ENCODE peak calls at places on chromosomes 6 and 20, in four cellular contexts. One of them, this sample, is unnamed.

GRCh38 chr20:61951695-61952533 is 113.8 kb downstream of the TAF4 start:
- DNase-seq in A549: no peak
- DNase-seq in GM12878: no peak
- DNase-seq in H1: peak; percentile 36
- DNase-seq in this sample: peak; percentile 50

GRCh38 chr6:41374618-41375590 is 39.5 kb downstream of the NCR2 start:
- DNase-seq in A549: no peak
- DNase-seq in GM12878: no peak
- DNase-seq in H1: no peak
- DNase-seq in this sample: no peak

GRCh38 chr6:61977951-61978350 is 308.1 kb downstream of the KHDRBS2 start:
- DNase-seq in A549: no peak
- DNase-seq in GM12878: no peak
- DNase-seq in H1: no peak
- DNase-seq in this sample: no peak

GRCh38 chr6:27388293-27389197 is at the start of gene ZNF391:
- DNase-seq in A549: peak; percentile 69
- DNase-seq in GM12878: peak; percentile 51
- DNase-seq in H1: peak; percentile 72
- DNase-seq in this sample: peak; percentile 90

GRCh38 chr6:28335040-28335563 is 846 bp downstream of the ZSCAN31 start:
- DNase-seq in A549: no peak
- DNase-seq in GM12878: no peak
- DNase-seq in H1: no peak
- DNase-seq in this sample: no peak

GRCh38 chr6:108157234-108157971 is 8.4 kb upstream of the NR2E1 start:
- DNase-seq in A549: no peak
- DNase-seq in GM12878: no peak
- DNase-seq in H1: no peak
- DNase-seq in this sample: peak; percentile 85

GRCh38 chr6:24910850-24911712 is 24.7 kb downstream of the RIPOR2 start:
- DNase-seq in A549: no peak
- DNase-seq in GM12878: no peak
- DNase-seq in H1: no peak
- DNase-seq in this sample: peak; percentile 92

GRCh38 chr20:52305843-52306242 is 114.3 kb upstream of the ZFP64 start:
- DNase-seq in A549: no peak
- DNase-seq in GM12878: no peak
- DNase-seq in H1: no peak
- DNase-seq in this sample: no peak

GRCh38 chr6:24891004-24891403 is 44.8 kb downstream of the RIPOR2 start:
- DNase-seq in A549: no peak
- DNase-seq in GM12878: no peak
- DNase-seq in H1: no peak
- DNase-seq in this sample: no peak

GRCh38 chr6:33838979-33839378 is 35.2 kb upstream of the MLN start:
- DNase-seq in A549: no peak
- DNase-seq in GM12878: no peak
- DNase-seq in H1: no peak
- DNase-seq in this sample: no peak

GRCh38 chr20:48743807-48744206 is 84.0 kb downstream of the PREX1 start:
- DNase-seq in A549: no peak
- DNase-seq in GM12878: no peak
- DNase-seq in H1: no peak
- DNase-seq in this sample: no peak

GRCh38 chr20:17683218-17684076 is 1.4 kb upstream of the RRBP1 start:
- DNase-seq in A549: no peak
- DNase-seq in GM12878: no peak
- DNase-seq in H1: no peak
- DNase-seq in this sample: no peak

GRCh38 chr6:110938176-110938575 is 20.3 kb upstream of the GTF3C6 start:
- DNase-seq in A549: no peak
- DNase-seq in GM12878: no peak
- DNase-seq in H1: no peak
- DNase-seq in this sample: no peak

GRCh38 chr6:149334682-149335160 is 17.2 kb downstream of the TAB2 start:
- DNase-seq in A549: no peak
- DNase-seq in GM12878: no peak
- DNase-seq in H1: no peak
- DNase-seq in this sample: no peak

GRCh38 chr6:139944976-139945375 is 570.5 kb upstream of the CITED2 start:
- DNase-seq in A549: no peak
- DNase-seq in GM12878: no peak
- DNase-seq in H1: no peak
- DNase-seq in this sample: no peak

GRCh38 chr6:54877713-54878317 is 31.2 kb downstream of the FAM83B start:
- DNase-seq in A549: no peak
- DNase-seq in GM12878: peak; percentile 13
- DNase-seq in H1: no peak
- DNase-seq in this sample: no peak

GRCh38 chr20:53061305-53061704 is 89.1 kb downstream of the TSHZ2 start:
- DNase-seq in A549: no peak
- DNase-seq in GM12878: no peak
- DNase-seq in H1: no peak
- DNase-seq in this sample: no peak

GRCh38 chr6:27505209-27506027 is 32.5 kb upstream of the ZNF184 start:
- DNase-seq in A549: peak; percentile 74
- DNase-seq in GM12878: peak; percentile 63
- DNase-seq in H1: peak; percentile 78
- DNase-seq in this sample: no peak

GRCh38 chr6:43765776-43766175 is 4.2 kb upstream of the VEGFA start:
- DNase-seq in A549: no peak
- DNase-seq in GM12878: no peak
- DNase-seq in H1: no peak
- DNase-seq in this sample: no peak

GRCh38 chr6:3442444-3443220 is 14.2 kb downstream of the SLC22A23 start:
- DNase-seq in A549: no peak
- DNase-seq in GM12878: no peak
- DNase-seq in H1: no peak
- DNase-seq in this sample: no peak
- TF ChIP-seq EP300 in A549: no peak
- TF ChIP-seq EP300 in GM12878: no peak
- TF ChIP-seq EP300 in H1: no peak
- TF ChIP-seq EP300 in this sample: no peak

DNA sequence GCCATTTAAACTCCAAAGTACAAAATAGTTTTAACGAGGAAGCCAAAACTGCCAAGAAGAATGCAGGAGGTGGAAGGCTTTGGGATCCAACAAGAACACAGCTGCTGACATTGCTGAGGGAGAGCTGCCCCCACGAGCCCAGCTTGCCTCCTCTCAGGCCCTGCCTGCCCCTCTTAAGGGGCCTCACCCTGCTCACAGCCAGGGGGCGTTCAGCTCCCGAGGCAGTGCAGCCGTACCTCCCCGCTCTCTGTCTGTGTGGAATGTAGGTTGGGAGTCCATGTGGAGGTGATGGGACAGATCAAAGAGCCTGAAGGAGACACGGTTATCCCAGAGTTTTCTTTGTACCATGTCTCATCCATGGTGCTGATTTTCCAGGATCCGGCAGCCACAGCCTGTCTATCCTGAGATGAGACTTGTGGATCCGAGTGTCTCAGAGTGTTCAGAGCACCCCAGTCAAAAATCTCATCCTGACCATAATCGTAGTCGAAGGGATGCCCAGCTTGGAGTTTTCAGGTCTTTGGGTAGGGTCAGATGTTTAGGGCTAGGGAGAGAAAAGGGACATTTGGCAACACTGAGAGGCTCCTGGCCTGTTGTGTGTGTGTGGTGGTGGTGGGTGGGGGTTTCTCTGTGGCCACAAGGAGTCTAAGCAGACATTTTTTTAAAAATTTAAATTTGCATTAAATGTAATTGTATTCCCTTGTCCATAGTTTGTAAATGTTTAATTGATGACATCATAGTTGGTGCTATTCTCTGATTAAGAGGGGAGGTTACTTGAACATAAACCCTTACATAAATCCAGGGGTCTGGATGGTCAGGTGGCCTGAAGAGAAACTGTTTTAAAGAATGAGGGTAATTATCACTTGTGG is 111.4 kb upstream of the CLDN20 start:
- DNase-seq in A549: no peak
- DNase-seq in GM12878: no peak
- DNase-seq in H1: peak; percentile 63
- DNase-seq in this sample: peak; percentile 43
- TF ChIP-seq CTCF in A549: no peak
- TF ChIP-seq CTCF in GM12878: no peak
- TF ChIP-seq CTCF in H1: peak; percentile 89
- TF ChIP-seq CTCF in this sample: no peak

GRCh38 chr20:24957326-24957996 is 8.4 kb downstream of the CST7 start:
- DNase-seq in A549: no peak
- DNase-seq in GM12878: no peak
- DNase-seq in H1: no peak
- DNase-seq in this sample: no peak

GRCh38 chr20:24955045-24955444 is 6.0 kb downstream of the CST7 start:
- DNase-seq in A549: no peak
- DNase-seq in GM12878: peak; percentile 64
- DNase-seq in H1: no peak
- DNase-seq in this sample: no peak

GRCh38 chr20:24953621-24954133 is 4.6 kb downstream of the CST7 start:
- DNase-seq in A549: no peak
- DNase-seq in GM12878: no peak
- DNase-seq in H1: no peak
- DNase-seq in this sample: peak; percentile 62

GRCh38 chr20:24954151-24954550 is 5.1 kb downstream of the CST7 start:
- DNase-seq in A549: no peak
- DNase-seq in GM12878: no peak
- DNase-seq in H1: no peak
- DNase-seq in this sample: no peak

DNA sequence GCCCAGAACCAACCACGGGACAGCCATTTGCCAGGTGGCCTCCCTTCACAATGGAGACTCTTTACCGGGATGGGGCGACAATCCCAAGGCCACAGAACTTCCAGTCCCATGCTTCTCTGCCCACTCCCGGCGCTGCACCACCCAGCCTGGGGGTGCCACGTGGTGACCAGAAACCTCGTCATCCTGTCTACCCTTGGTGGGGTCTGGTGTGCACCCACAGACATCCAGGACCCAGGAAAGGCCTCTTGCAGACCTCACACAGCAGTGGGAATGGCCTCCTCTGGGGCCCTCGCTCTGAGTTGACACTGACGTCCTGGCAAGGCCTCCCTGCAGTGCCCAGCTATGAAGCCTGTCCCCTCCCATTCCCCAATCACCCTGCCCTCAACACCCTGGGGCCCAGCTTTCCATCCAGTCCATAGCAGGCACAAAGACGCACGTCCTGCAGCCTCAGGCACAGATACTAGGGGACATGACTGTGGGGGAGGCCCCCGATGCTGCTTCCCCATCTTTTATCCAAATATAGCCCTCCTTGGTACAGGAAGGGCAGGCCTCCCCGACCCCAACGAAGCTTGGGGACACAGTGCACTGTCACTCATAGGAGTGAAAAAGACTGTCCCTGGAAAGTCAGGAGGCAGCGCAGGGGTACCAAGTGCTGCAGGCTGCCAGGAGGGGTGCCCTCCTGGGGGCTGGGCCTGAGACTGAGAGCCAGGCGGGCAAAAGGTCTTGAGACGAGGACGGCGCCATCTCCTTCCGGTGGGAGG is 7.1 kb downstream of the CST7 start:
- DNase-seq in A549: no peak
- DNase-seq in GM12878: no peak
- DNase-seq in H1: no peak
- DNase-seq in this sample: no peak
- TF ChIP-seq EP300 in A549: no peak
- TF ChIP-seq EP300 in GM12878: no peak
- TF ChIP-seq EP300 in H1: no peak
- TF ChIP-seq EP300 in this sample: no peak

DNA sequence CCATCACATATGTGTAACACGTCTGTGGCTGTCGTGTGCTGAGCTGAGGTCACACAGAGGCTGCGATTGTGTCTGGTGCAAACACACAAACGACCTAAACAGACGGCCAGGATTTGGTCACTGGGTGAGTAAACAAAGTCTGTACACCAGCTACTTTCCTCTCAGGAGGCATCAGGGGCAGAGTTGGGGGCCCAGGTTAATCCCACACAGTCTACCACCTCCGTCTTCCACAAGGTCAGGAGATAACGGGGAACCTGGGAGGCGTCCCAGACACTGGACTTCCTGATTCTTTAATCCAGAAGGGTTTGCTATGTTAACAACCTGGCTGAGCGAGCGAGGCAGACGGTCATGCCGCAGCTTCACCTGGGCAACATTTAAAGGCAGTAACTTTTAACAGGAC is 1.5 kb downstream of the DACT2 start:
- DNase-seq in A549: no peak
- DNase-seq in GM12878: no peak
- DNase-seq in H1: no peak
- DNase-seq in this sample: no peak
- TF ChIP-seq CTCF in A549: no peak
- TF ChIP-seq CTCF in GM12878: no peak
- TF ChIP-seq CTCF in H1: no peak
- TF ChIP-seq CTCF in this sample: no peak

GRCh38 chr6:115932481-115932880 is 128.2 kb downstream of the FRK start:
- DNase-seq in A549: no peak
- DNase-seq in GM12878: no peak
- DNase-seq in H1: no peak
- DNase-seq in this sample: no peak
- TF ChIP-seq EP300 in A549: no peak
- TF ChIP-seq EP300 in GM12878: no peak
- TF ChIP-seq EP300 in H1: no peak
- TF ChIP-seq EP300 in this sample: no peak

GRCh38 chr20:37941332-37941731 is 38.4 kb downstream of the VSTM2L start:
- DNase-seq in A549: peak; percentile 40
- DNase-seq in GM12878: no peak
- DNase-seq in H1: no peak
- DNase-seq in this sample: no peak
- TF ChIP-seq CTCF in A549: no peak
- TF ChIP-seq CTCF in GM12878: peak; percentile 13
- TF ChIP-seq CTCF in H1: peak; percentile 67
- TF ChIP-seq CTCF in this sample: no peak

DNA sequence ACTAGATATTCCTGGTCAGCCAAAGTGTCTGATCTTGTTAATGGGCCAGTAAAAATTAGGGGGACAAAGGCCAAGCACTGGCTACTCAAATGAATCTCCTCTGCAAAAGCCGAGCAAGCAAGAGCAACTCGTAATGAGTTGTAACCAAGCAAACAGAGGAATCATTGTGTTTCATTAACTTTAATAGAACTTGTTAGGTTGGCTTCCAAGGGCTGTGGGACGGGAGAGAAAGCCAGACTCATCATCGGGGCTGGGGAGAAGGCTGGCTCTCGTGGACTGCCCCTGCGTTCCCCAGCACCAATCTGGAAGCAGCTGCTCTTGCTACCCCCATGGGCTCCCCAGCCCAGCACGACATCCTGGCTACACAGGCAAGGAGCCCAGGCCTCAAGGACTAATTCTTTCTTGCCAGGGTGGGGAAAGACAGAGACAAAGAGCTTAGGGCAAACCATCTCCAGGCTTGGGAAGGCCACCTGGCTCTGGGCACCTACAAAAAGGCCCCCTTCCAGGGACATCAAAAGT is 10.5 kb upstream of the SCUBE3 start:
- DNase-seq in A549: no peak
- DNase-seq in GM12878: no peak
- DNase-seq in H1: no peak
- DNase-seq in this sample: no peak
- TF ChIP-seq EP300 in A549: no peak
- TF ChIP-seq EP300 in GM12878: no peak
- TF ChIP-seq EP300 in H1: no peak
- TF ChIP-seq EP300 in this sample: no peak

GRCh38 chr20:37529214-37529967 is 1.7 kb upstream of the BLCAP start:
- DNase-seq in A549: no peak
- DNase-seq in GM12878: no peak
- DNase-seq in H1: no peak
- DNase-seq in this sample: no peak
- TF ChIP-seq CTCF in A549: no peak
- TF ChIP-seq CTCF in GM12878: no peak
- TF ChIP-seq CTCF in H1: no peak
- TF ChIP-seq CTCF in this sample: no peak